ENCODE peak calls at places on chromosomes 12 and 14, in six cellular contexts. T is stromal cell of bone marrow, U is GM20000, E is NCI-H460, J is GM12864, G is skeletal muscle cell. A is an unnamed sample.
A peak's percentile ranks its signal among the peaks of the same experiment; 100 is the strongest.

GRCh38 chr14:91367173-91368171 is 50.1 kb downstream of the CCDC88C start:
- DNase-seq in T (peak; percentile 61), U (peak; percentile 80), E (no peak), J (peak; percentile 94), G (no peak), A (no peak)

GRCh38 chr14:68668028-68668427 is 124.8 kb downstream of the ZFP36L1 start:
- DNase-seq in T (no peak), U (no peak), E (no peak), J (no peak), G (no peak), A (no peak)

GRCh38 chr14:104741803-104742251 is 11.1 kb upstream of the SIVA1 start:
- DNase-seq in T (no peak), U (no peak), E (no peak), J (no peak), G (no peak), A (no peak)

GRCh38 chr12:81296556-81297305 is 218.9 kb downstream of the ACSS3 start:
- DNase-seq in T (peak; percentile 44), U (no peak), E (no peak), J (no peak), G (peak; percentile 41), A (no peak)

GRCh38 chr14:105205718-105206208 is 24.7 kb upstream of the NUDT14 start:
- DNase-seq in T (no peak), U (no peak), E (no peak), J (no peak), G (no peak), A (no peak)

GRCh38 chr12:8038659-8039114 is 6.2 kb downstream of the FOXJ2 start:
- DNase-seq in T (peak; percentile 29), U (no peak), E (no peak), J (no peak), G (peak; percentile 25), A (no peak)

GRCh38 chr12:34205401-34205800 is 183.1 kb downstream of the ALG10 start:
- DNase-seq in T (no peak), U (no peak), E (no peak), J (no peak), G (no peak), A (no peak)

GRCh38 chr12:32435921-32436710 is 36.8 kb downstream of the FGD4 start:
- DNase-seq in T (no peak), U (no peak), E (no peak), J (no peak), G (no peak), A (no peak)

GRCh38 chr12:126708492-126708896 is 1558.5 kb upstream of the TMEM132C start:
- DNase-seq in T (peak; percentile 79), U (no peak), E (no peak), J (no peak), G (peak; percentile 60), A (peak; percentile 76)

GRCh38 chr12:115261249-115261648 is 577.3 kb upstream of the TBX3 start:
- DNase-seq in T (no peak), U (no peak), E (no peak), J (no peak), G (no peak), A (no peak)

GRCh38 chr12:80925237-80925636 is 12.5 kb downstream of the LIN7A start:
- DNase-seq in T (no peak), U (no peak), E (no peak), J (no peak), G (no peak), A (no peak)

A was measured in AG09309.